ENCODE peak calls at places on chromosome 9, in six cellular contexts. O, T, Y, M, R and Q are unnamed samples.
A peak's percentile ranks its signal among the peaks of the same experiment; 100 is the strongest.

GRCh38 chr9:18531127-18531526 is 57.2 kb downstream of the ADAMTSL1 start:
- DNase-seq in Y (no peak), R (no peak), O (no peak), T (no peak), M (no peak), Q (no peak)

GRCh38 chr9:21806644-21807043 is 4.2 kb downstream of the MTAP start:
- DNase-seq in T (no peak), Y (no peak), R (no peak), O (no peak), M (no peak), Q (no peak)

GRCh38 chr9:113446323-113446740 is 17.2 kb upstream of the RGS3 start:
- DNase-seq in T (peak; percentile 40), M (peak; percentile 50), R (no peak), Y (no peak), O (no peak), Q (peak; percentile 84)

GRCh38 chr9:93127395-93127911 is 6.6 kb downstream of the NINJ1 start:
- DNase-seq in T (no peak), R (no peak), O (no peak), M (no peak), Y (peak; percentile 75), Q (no peak)

GRCh38 chr9:69554945-69555344 is 117.2 kb downstream of the APBA1 start:
- DNase-seq in O (no peak), M (no peak), Y (no peak), R (no peak), T (no peak), Q (no peak)

GRCh38 chr9:89311346-89312153 is 555 bp downstream of the CKS2 start:
- DNase-seq in R (peak; percentile 64), O (no peak), Y (no peak), T (no peak), M (no peak), Q (peak; percentile 13)

GRCh38 chr9:8961186-8961666 is 1161.6 kb upstream of the DMAC1 start:
- DNase-seq in Y (peak; percentile 73), R (no peak), O (no peak), T (no peak), M (no peak), Q (no peak)

GRCh38 chr9:107176701-107177100 is 106.4 kb upstream of the RAD23B start:
- DNase-seq in M (no peak), Y (no peak), R (no peak), T (peak; percentile 72), O (no peak), Q (no peak)

GRCh38 chr9:126722922-126723806 is 81.7 kb upstream of the ZBTB43 start:
- DNase-seq in Y (no peak), M (no peak), O (peak; percentile 70), T (no peak), R (peak; percentile 71), Q (peak; percentile 67)

GRCh38 chr9:6681957-6682501 is 36.5 kb upstream of the GLDC start:
- DNase-seq in Y (no peak), R (no peak), O (no peak), T (no peak), M (no peak), Q (no peak)

GRCh38 chr9:11794984-11795383 is 898.2 kb upstream of the TYRP1 start:
- DNase-seq in M (no peak), O (no peak), T (no peak), Y (no peak), R (no peak), Q (no peak)

GRCh38 chr9:84271004-84271886 is 69.3 kb downstream of the SLC28A3 start:
- DNase-seq in Y (no peak), R (peak; percentile 24), O (no peak), T (no peak), M (no peak), Q (no peak)

GRCh38 chr9:136028760-136029470 is 66.2 kb downstream of the NACC2 start:
- DNase-seq in M (no peak), Y (peak; percentile 67), O (no peak), T (no peak), R (no peak), Q (no peak)

GRCh38 chr9:85420750-85421149 is 321.0 kb downstream of the AGTPBP1 start:
- DNase-seq in T (no peak), Y (no peak), R (no peak), M (no peak), O (no peak), Q (no peak)

GRCh38 chr9:104748359-104749031 is 1.0 kb downstream of the NIPSNAP3A start:
- DNase-seq in M (no peak), O (no peak), R (no peak), T (peak; percentile 28), Y (no peak), Q (peak; percentile 65)

GRCh38 chr9:95953986-95954385 is 78.5 kb downstream of the ERCC6L2 start:
- DNase-seq in O (no peak), T (no peak), M (no peak), R (no peak), Y (no peak), Q (no peak)

GRCh38 chr9:114588150-114588663 is 638 bp downstream of the ATP6V1G1 start:
- DNase-seq in R (no peak), T (no peak), O (no peak), M (no peak), Y (no peak), Q (no peak)

GRCh38 chr9:92064711-92065110 is 50.5 kb downstream of the SPTLC1 start:
- DNase-seq in O (no peak), T (no peak), M (no peak), R (no peak), Y (no peak), Q (no peak)

GRCh38 chr9:94868462-94868861 is 142.0 kb downstream of the AOPEP start:
- DNase-seq in Y (no peak), M (no peak), O (no peak), T (no peak), R (no peak), Q (no peak)

GRCh38 chr9:21638104-21638503 is 156.0 kb upstream of the IFNE start:
- DNase-seq in Y (no peak), R (no peak), M (no peak), T (no peak), O (no peak), Q (no peak)

GRCh38 chr9:72628191-72628590 is 106.8 kb downstream of the TMC1 start:
- DNase-seq in Y (no peak), R (no peak), T (no peak), O (no peak), M (no peak), Q (no peak)

GRCh38 chr9:20305457-20305856 is 316.8 kb downstream of the MLLT3 start:
- DNase-seq in Y (no peak), T (no peak), M (no peak), R (no peak), O (no peak), Q (no peak)

GRCh38 chr9:116951588-116952433 is 264.7 kb downstream of the TRIM32 start:
- DNase-seq in T (no peak), R (no peak), O (no peak), Y (no peak), M (no peak), Q (peak; percentile 88)

GRCh38 chr9:34994429-34995287 is 5.1 kb downstream of the DNAJB5 start:
- DNase-seq in M (no peak), T (peak; percentile 48), Y (no peak), R (no peak), O (no peak), Q (peak; percentile 82)

GRCh38 chr9:120528834-120529233 is 51.1 kb downstream of the CDK5RAP2 start:
- DNase-seq in M (no peak), T (no peak), R (no peak), O (no peak), Y (no peak), Q (no peak)

GRCh38 chr9:83477571-83477970 is 60.6 kb downstream of the FRMD3 start:
- DNase-seq in Y (no peak), O (no peak), T (no peak), R (no peak), M (no peak), Q (no peak)

GRCh38 chr9:2019723-2020122 is 4.6 kb downstream of the SMARCA2 start:
- DNase-seq in R (no peak), T (no peak), M (no peak), O (no peak), Y (no peak), Q (no peak)